ENCODE peak calls at places on chromosome 4, in ten cellular contexts. Q is stomach, E is GM12892, N is sigmoid colon, C is suprapubic skin, I is GM12891, H is HL-60, T is HCT116, K is breast epithelium, O is K562. S is an unnamed sample.

GRCh38 chr4:112167790-112168189 is 22.5 kb downstream of the FAM241A start:
- DNase-seq in E (no peak), H (no peak), T (no peak), N (no peak), Q (no peak), O (no peak), C (no peak), K (no peak), I (no peak), S (no peak)

GRCh38 chr4:13821522-13821921 is 194.0 kb upstream of the BOD1L1 start:
- DNase-seq in C (no peak), E (no peak), T (no peak), N (no peak), K (no peak), O (no peak), H (no peak), I (no peak), Q (no peak), S (no peak)

GRCh38 chr4:99651370-99651769 is 6.3 kb downstream of the C4orf54 start:
- DNase-seq in K (no peak), N (no peak), H (no peak), I (no peak), Q (no peak), O (no peak), T (no peak), C (no peak), E (no peak), S (peak; percentile 8)

GRCh38 chr4:109078724-109079123 is 223.7 kb downstream of the COL25A1 start:
- DNase-seq in I (no peak), N (no peak), E (no peak), Q (no peak), H (no peak), O (no peak), C (no peak), T (no peak), K (no peak), S (no peak)

GRCh38 chr4:123398151-123398802 is 1.7 kb downstream of the SPRY1 start:
- DNase-seq in E (peak; percentile 47), N (peak; percentile 85), Q (peak; percentile 82), I (peak; percentile 58), T (peak; percentile 22), C (peak; percentile 80), O (peak; percentile 52), K (peak; percentile 49), H (no peak), S (peak; percentile 89)

GRCh38 chr4:3112979-3113469 is 38.5 kb downstream of the HTT start:
- DNase-seq in N (no peak), H (no peak), Q (no peak), K (no peak), I (no peak), T (no peak), E (no peak), O (no peak), C (no peak), S (no peak)

GRCh38 chr4:182143086-182143821 is 99.9 kb upstream of the TENM3 start:
- DNase-seq in E (no peak), O (no peak), H (no peak), Q (no peak), T (no peak), N (no peak), K (no peak), C (no peak), I (no peak), S (no peak)

GRCh38 chr4:155964016-155964891 is 10.6 kb upstream of the CTSO start:
- DNase-seq in C (no peak), O (no peak), E (no peak), T (no peak), N (no peak), K (no peak), H (no peak), Q (no peak), I (no peak), S (no peak)

GRCh38 chr4:20687894-20688293 is 12.4 kb upstream of the PACRGL start:
- DNase-seq in Q (no peak), O (no peak), N (no peak), E (no peak), T (no peak), K (no peak), I (no peak), C (no peak), H (no peak), S (no peak)

DNA sequence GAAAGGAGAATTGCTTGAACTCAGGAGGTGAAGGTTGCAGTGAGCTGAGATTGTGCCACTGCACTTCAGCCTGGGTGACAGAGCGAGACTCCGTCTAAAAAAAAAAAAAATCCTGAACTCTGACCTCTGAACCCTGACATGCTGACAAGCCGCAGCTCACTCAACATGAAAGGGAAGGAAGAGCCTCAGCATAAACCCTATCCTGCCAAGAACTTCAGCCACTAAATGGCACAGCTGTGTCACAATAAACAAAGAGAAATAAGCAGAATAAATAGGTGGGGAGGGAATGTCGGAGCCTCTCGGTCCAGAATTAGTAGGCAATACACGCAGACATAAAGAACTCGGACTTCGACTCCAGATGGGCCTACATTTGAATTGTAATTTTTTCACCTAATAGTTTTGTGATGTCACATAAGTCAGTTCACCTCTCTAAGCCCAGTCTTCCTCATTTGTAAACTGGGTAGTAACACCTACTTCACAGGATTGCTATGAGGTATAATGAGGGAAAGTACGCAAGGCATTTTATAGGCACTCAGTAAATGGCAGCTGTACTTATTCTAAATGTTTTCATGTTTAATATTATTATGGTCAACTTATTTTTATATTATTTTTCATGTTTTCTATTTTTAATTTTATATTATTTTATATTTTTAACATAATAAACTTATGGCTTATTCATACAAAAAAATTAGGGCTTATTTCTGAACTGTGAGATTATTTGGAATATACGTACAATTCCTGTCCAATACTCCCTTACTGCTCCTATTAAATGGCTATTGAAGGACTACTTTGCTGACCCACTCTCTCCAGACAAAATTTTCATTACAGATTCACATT is 243.4 kb downstream of the SCFD2 start:
- DNase-seq in C (no peak), T (no peak), N (no peak), O (no peak), Q (no peak), I (no peak), K (no peak), E (no peak), H (no peak), S (no peak)
- TF ChIP-seq POLR2AphosphoS5 in C (no peak), T (no peak), N (no peak), O (no peak), Q (no peak), I (no peak), K (no peak), E (no peak), H (no peak), S (no peak)

DNA sequence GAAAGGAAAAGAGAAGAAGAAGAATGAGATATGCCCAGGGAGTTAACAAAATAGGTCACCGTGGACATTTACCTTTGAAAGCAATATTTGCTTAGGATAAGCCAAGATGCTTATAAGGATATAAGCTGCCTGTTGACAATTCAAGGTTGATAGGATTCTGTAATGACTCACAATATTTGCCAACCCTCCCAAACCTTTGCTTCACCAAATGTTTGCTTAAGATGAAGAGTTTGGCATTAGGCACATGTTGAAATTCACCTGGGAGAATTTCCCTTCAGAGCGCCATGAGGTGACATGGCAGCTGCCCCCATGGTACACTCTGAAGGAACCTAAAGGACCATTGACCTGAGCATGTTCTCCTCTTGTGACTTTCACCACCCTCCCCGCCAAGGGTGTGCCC is 4.6 kb downstream of the PALLD start:
- DNase-seq in N (no peak), E (no peak), H (no peak), T (no peak), O (no peak), Q (no peak), K (no peak), I (no peak), C (no peak), S (no peak)
- TF ChIP-seq POLR2AphosphoS5 in N (no peak), E (no peak), H (no peak), T (no peak), O (no peak), Q (no peak), K (no peak), I (no peak), C (no peak), S (no peak)

GRCh38 chr4:36244257-36245084 is at the start of gene ARAP2:
- DNase-seq in Q (peak; percentile 80), K (peak; percentile 53), N (peak; percentile 67), E (peak; percentile 60), H (no peak), I (peak; percentile 53), C (peak; percentile 72), T (peak; percentile 61), O (peak; percentile 8), S (peak; percentile 19)
- TF ChIP-seq POLR2AphosphoS5 in Q (no peak), K (peak; percentile 25), N (no peak), E (peak; percentile 61), H (peak; percentile 47), I (peak; percentile 46), C (no peak), T (peak; percentile 51), O (no peak), S (no peak)

GRCh38 chr4:10226756-10227155 is 110.2 kb upstream of the WDR1 start:
- DNase-seq in K (no peak), N (no peak), O (no peak), Q (no peak), E (no peak), H (no peak), T (no peak), C (no peak), I (no peak), S (no peak)
- TF ChIP-seq POLR2AphosphoS5 in K (no peak), N (no peak), O (no peak), Q (no peak), E (no peak), H (no peak), T (no peak), C (no peak), I (no peak), S (no peak)

GRCh38 chr4:25361253-25361652 is 15.8 kb upstream of the ANAPC4 start:
- DNase-seq in C (no peak), Q (no peak), O (no peak), N (no peak), T (no peak), I (no peak), H (no peak), K (no peak), E (no peak), S (no peak)

GRCh38 chr4:25356068-25356467 is 21.0 kb upstream of the ANAPC4 start:
- DNase-seq in O (no peak), E (no peak), N (no peak), I (no peak), K (no peak), C (no peak), H (no peak), Q (no peak), T (no peak), S (no peak)

DNA sequence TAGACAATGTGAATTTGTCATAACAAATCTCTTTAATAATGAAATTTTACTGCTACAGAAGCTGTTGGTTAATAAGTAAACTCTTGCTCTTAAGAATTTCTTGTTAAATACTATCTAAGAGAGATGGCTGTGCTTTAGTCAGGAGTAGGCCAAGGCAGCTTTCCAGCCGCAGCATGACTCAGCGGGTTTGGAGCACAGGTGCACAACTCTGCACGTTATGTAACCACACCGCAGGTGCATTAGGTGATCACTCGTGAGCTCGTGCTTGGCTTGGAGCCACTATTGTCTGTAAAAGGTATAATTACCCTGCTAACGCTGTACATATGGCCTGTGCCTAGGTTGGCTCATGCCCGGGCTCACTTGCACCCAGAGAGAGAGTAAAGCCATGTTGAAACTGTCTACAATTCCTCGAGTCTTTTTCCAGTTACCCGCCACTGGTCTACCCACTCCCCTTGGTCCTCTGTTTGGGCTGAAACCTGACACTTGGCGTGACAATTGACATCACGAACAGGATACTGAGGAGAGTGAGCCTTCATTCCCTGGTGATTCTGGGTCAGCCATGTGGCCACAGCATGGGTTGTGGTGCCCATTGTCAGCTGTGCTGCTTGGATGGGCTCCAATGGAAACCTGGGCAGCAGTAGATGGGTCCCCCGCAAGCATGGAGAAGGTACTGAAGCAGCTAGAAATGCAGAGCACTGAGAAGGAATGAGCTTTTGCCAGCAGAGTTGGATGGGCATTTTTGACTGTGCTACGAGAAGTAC is 18.4 kb upstream of the ANAPC4 start:
- DNase-seq in Q (peak; percentile 92), N (no peak), K (no peak), C (no peak), H (no peak), I (no peak), E (no peak), O (no peak), T (no peak), S (no peak)
- TF ChIP-seq POLR2AphosphoS5 in Q (no peak), N (no peak), K (no peak), C (no peak), H (no peak), I (no peak), E (no peak), O (no peak), T (no peak), S (no peak)